ENCODE peak calls at places on chromosomes 11 and 22, in ten cellular contexts. U is astrocyte, F is tibial nerve, P is uterus, V is lower lobe of right lung, O is right lobe of liver, R is pancreas, H is heart right ventricle, Y is MM.1S, Q is neural progenitor cell. D is an unnamed sample.

GRCh38 chr22:17217179-17217578 is 2.1 kb downstream of the ADA2 start:
- DNase-seq in U (no peak), F (no peak), P (no peak), V (no peak), O (no peak), R (no peak), H (no peak), Y (peak; percentile 71), Q (peak; percentile 33), D (no peak)

GRCh38 chr11:46918087-46918751 is at the start of gene LRP4:
- DNase-seq in U (no peak), F (no peak), P (peak; percentile 37), V (no peak), O (peak; percentile 59), R (peak; percentile 65), H (peak; percentile 66), Y (peak; percentile 49), Q (peak; percentile 82), D (peak; percentile 74)

GRCh38 chr11:8227156-8228152 is 36.2 kb downstream of the LMO1 start:
- DNase-seq in U (peak; percentile 22), F (no peak), P (no peak), V (peak; percentile 16), O (no peak), R (no peak), H (no peak), Y (no peak), Q (no peak), D (no peak)

GRCh38 chr11:85826096-85826855 is 15.3 kb upstream of the SYTL2 start:
- DNase-seq in U (no peak), F (peak; percentile 15), P (peak; percentile 57), V (no peak), O (peak; percentile 48), R (no peak), H (peak; percentile 40), Y (peak; percentile 31), Q (peak; percentile 60), D (peak; percentile 50)

GRCh38 chr11:69531071-69531716 is 49.7 kb downstream of the LINC01488 start:
- DNase-seq in U (no peak), F (no peak), P (no peak), V (no peak), O (no peak), R (no peak), H (no peak), Y (no peak), Q (no peak), D (no peak)

GRCh38 chr11:76506833-76507232 is 62.0 kb downstream of the EMSY start:
- DNase-seq in U (no peak), F (no peak), P (no peak), V (no peak), O (no peak), R (no peak), H (no peak), Y (no peak), Q (no peak), D (no peak)

GRCh38 chr22:48366591-48366990 is 1461.1 kb downstream of the BRD1 start:
- DNase-seq in U (no peak), F (no peak), P (no peak), V (no peak), O (no peak), R (no peak), H (no peak), Y (no peak), Q (no peak), D (no peak)

GRCh38 chr11:131588057-131588456 is 217.6 kb downstream of the NTM start:
- DNase-seq in U (no peak), F (no peak), P (no peak), V (no peak), O (no peak), R (no peak), H (no peak), Y (no peak), Q (no peak), D (no peak)

GRCh38 chr11:114059984-114060401 is 482 bp downstream of the ZBTB16 start:
- DNase-seq in U (no peak), F (no peak), P (peak; percentile 55), V (peak; percentile 73), O (peak; percentile 62), R (no peak), H (no peak), Y (no peak), Q (peak; percentile 75), D (peak; percentile 61)

GRCh38 chr11:58813693-58814092 is 30.8 kb downstream of the GLYATL2 start:
- DNase-seq in U (no peak), F (no peak), P (no peak), V (no peak), O (no peak), R (no peak), H (no peak), Y (no peak), Q (peak; percentile 15), D (no peak)

GRCh38 chr11:36162282-36162825 is 126.9 kb downstream of the COMMD9 start:
- DNase-seq in U (no peak), F (no peak), P (no peak), V (no peak), O (no peak), R (no peak), H (no peak), Y (no peak), Q (no peak), D (no peak)

GRCh38 chr22:32904044-32904443 is 102.5 kb downstream of the TIMP3 start:
- DNase-seq in U (peak; percentile 36), F (peak; percentile 40), P (peak; percentile 69), V (no peak), O (no peak), R (peak; percentile 5), H (no peak), Y (peak; percentile 17), Q (peak; percentile 60), D (peak; percentile 52)

GRCh38 chr22:18042685-18043084 is 18.3 kb upstream of the MICAL3 start:
- DNase-seq in U (no peak), F (no peak), P (no peak), V (no peak), O (no peak), R (no peak), H (no peak), Y (no peak), Q (no peak), D (peak; percentile 77)

DNA sequence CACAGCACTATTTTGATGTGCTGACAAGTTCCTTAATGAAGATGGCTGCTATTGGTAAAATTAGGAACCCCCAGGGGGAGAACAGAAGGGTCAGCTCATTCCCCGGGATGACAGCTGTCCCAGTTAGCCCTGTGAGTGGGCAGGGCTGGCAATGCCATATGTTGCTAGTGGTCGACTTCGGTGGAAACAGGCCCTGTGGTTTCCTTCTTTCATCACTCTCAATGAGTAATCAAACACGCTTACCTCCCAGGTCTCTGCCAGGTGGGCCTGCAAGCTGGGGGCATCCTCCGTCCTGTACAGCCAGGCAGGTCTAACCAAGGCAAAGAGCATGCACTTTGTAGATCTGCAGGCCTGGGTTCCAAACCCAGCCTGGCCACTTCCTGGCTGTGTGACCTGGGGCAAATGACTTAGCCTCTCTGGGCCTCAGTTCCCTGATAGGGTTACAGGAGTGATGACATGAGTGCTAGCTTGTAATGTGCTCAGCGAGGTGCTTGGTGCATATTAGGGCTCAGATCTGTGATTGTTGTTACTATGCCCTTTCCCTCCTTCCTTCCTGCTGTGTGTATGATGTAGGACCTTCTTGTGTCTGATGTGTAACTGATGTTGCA is 85.2 kb downstream of the TSPAN18 start:
- DNase-seq in U (peak; percentile 10), F (no peak), P (no peak), V (no peak), O (no peak), R (no peak), H (no peak), Y (no peak), Q (no peak), D (no peak)
- H3K4me1 ChIP-seq in U (no peaks in the 10 kb centered on the region), F (peaks cover 22% of the 10 kb centered on the region), P (peaks cover 12% of the 10 kb centered on the region), V (peaks cover 31% of the 10 kb centered on the region), O (no peaks in the 10 kb centered on the region), R (no peaks in the 10 kb centered on the region), H (peaks cover 82% of the 10 kb centered on the region), Y (no peaks in the 10 kb centered on the region), Q (peaks cover 19% of the 10 kb centered on the region), D (peaks cover 24% of the 10 kb centered on the region)

GRCh38 chr11:118785362-118785761 is 5.6 kb downstream of the DDX6 start:
- DNase-seq in U (peak; percentile 6), F (no peak), P (no peak), V (no peak), O (no peak), R (no peak), H (no peak), Y (no peak), Q (no peak), D (peak; percentile 51)
- H3K4me1 ChIP-seq in U (peaks cover 3% of the 10 kb centered on the region), F (peaks cover 80% of the 10 kb centered on the region), P (peaks cover 22% of the 10 kb centered on the region), V (peaks cover 80% of the 10 kb centered on the region), O (peaks cover 35% of the 10 kb centered on the region), R (peaks cover 39% of the 10 kb centered on the region), H (peaks cover 87% of the 10 kb centered on the region), Y (peaks cover 27% of the 10 kb centered on the region), Q (peaks cover 6% of the 10 kb centered on the region), D (peaks cover 26% of the 10 kb centered on the region)

GRCh38 chr11:63866211-63866610 is 27.3 kb downstream of the MARK2 start:
- DNase-seq in U (peak; percentile 59), F (peak; percentile 77), P (peak; percentile 38), V (peak; percentile 79), O (peak; percentile 57), R (peak; percentile 74), H (no peak), Y (peak; percentile 89), Q (no peak), D (peak; percentile 58)

GRCh38 chr11:63869686-63870085 is 30.8 kb downstream of the MARK2 start:
- DNase-seq in U (no peak), F (no peak), P (no peak), V (no peak), O (no peak), R (no peak), H (no peak), Y (no peak), Q (no peak), D (no peak)

GRCh38 chr11:63868399-63869064 is 29.6 kb downstream of the MARK2 start:
- DNase-seq in U (no peak), F (no peak), P (no peak), V (no peak), O (no peak), R (no peak), H (no peak), Y (no peak), Q (no peak), D (no peak)

GRCh38 chr11:63869171-63869591 is 30.3 kb downstream of the MARK2 start:
- DNase-seq in U (no peak), F (no peak), P (no peak), V (no peak), O (no peak), R (no peak), H (no peak), Y (no peak), Q (no peak), D (no peak)

DNA sequence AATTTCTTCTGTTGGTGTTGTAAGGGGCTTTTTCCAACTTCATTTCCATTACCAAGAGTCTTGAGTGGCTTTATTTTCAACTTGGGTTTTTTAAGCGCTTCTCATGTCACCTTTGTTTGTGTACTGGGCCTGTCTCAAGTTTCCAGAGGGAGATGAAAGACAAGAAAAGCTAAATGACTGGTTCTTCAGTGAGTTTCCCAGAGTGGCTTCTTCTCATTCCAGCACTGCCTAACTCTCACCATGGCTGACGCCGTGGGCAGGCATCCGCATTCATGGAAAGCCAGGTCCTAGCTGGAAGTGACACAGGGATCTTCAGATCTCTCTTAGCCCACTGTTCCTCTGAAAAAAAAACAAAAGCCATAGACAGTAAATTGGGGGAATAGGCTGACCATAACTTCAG is 28.6 kb downstream of the MARK2 start:
- DNase-seq in U (no peak), F (no peak), P (no peak), V (no peak), O (no peak), R (no peak), H (no peak), Y (no peak), Q (no peak), D (no peak)
- H3K4me1 ChIP-seq in U (peaks cover 22% of the 10 kb centered on the region), F (peaks cover 84% of the 10 kb centered on the region), P (peaks cover 22% of the 10 kb centered on the region), V (peaks cover 89% of the 10 kb centered on the region), O (peaks cover 56% of the 10 kb centered on the region), R (peaks cover 71% of the 10 kb centered on the region), H (peaks cover 67% of the 10 kb centered on the region), Y (peaks cover 64% of the 10 kb centered on the region), Q (peaks cover 12% of the 10 kb centered on the region), D (peaks cover 56% of the 10 kb centered on the region)

GRCh38 chr11:107307991-107308390 is 149.6 kb downstream of the CWF19L2 start:
- DNase-seq in U (no peak), F (no peak), P (no peak), V (no peak), O (no peak), R (no peak), H (no peak), Y (no peak), Q (no peak), D (no peak)
- H3K4me1 ChIP-seq in U (no peaks in the 10 kb centered on the region), F (no peaks in the 10 kb centered on the region), P (no peaks in the 10 kb centered on the region), V (no peaks in the 10 kb centered on the region), O (no peaks in the 10 kb centered on the region), R (no peaks in the 10 kb centered on the region), H (no peaks in the 10 kb centered on the region), Y (no peaks in the 10 kb centered on the region), Q (no peaks in the 10 kb centered on the region), D (no peaks in the 10 kb centered on the region)

D was measured in adipocyte.